ENCODE peak calls at places on chromosomes 7 and 10, in four cellular contexts. One of them, this sample, is unnamed.

GRCh38 chr10:119734396-119735332 is 8.8 kb downstream of the INPP5F start:
- DNase-seq in choroid plexus epithelial cell: peak; percentile 69
- DNase-seq in HFF-Myc: no peak
- DNase-seq in mucosa of descending colon: no peak
- DNase-seq in this sample: no peak

GRCh38 chr7:137757146-137757925 is 89.4 kb downstream of the DGKI start:
- DNase-seq in mucosa of descending colon: no peak
- DNase-seq in HFF-Myc: no peak
- DNase-seq in choroid plexus epithelial cell: peak; percentile 14
- DNase-seq in this sample: no peak

GRCh38 chr10:86349474-86349873 is 17.1 kb downstream of the GRID1 start:
- DNase-seq in choroid plexus epithelial cell: peak; percentile 26
- DNase-seq in mucosa of descending colon: peak; percentile 22
- DNase-seq in HFF-Myc: peak; percentile 3
- DNase-seq in this sample: no peak

GRCh38 chr10:77293785-77294184 is 343.8 kb downstream of the KCNMA1 start:
- DNase-seq in mucosa of descending colon: no peak
- DNase-seq in choroid plexus epithelial cell: no peak
- DNase-seq in HFF-Myc: no peak
- DNase-seq in this sample: no peak

GRCh38 chr10:12181065-12181775 is 14.5 kb downstream of the NUDT5 start:
- DNase-seq in HFF-Myc: no peak
- DNase-seq in choroid plexus epithelial cell: peak; percentile 66
- DNase-seq in mucosa of descending colon: peak; percentile 78
- DNase-seq in this sample: no peak

GRCh38 chr7:46212425-46213153 is 291.5 kb upstream of the IGFBP3 start:
- DNase-seq in choroid plexus epithelial cell: no peak
- DNase-seq in HFF-Myc: no peak
- DNase-seq in mucosa of descending colon: no peak
- DNase-seq in this sample: no peak

GRCh38 chr7:102432476-102433318 is 678 bp upstream of the ORAI2 start:
- DNase-seq in mucosa of descending colon: no peak
- DNase-seq in choroid plexus epithelial cell: no peak
- DNase-seq in HFF-Myc: no peak
- DNase-seq in this sample: no peak

GRCh38 chr10:3698312-3698711 is 86.7 kb downstream of the KLF6 start:
- DNase-seq in choroid plexus epithelial cell: no peak
- DNase-seq in HFF-Myc: no peak
- DNase-seq in mucosa of descending colon: no peak
- DNase-seq in this sample: no peak

GRCh38 chr7:30584970-30585369 is 9.7 kb upstream of the GARS1 start:
- DNase-seq in choroid plexus epithelial cell: no peak
- DNase-seq in mucosa of descending colon: no peak
- DNase-seq in HFF-Myc: no peak
- DNase-seq in this sample: no peak

GRCh38 chr10:133457100-133457841 is 3.5 kb downstream of the SCART1 start:
- DNase-seq in HFF-Myc: no peak
- DNase-seq in choroid plexus epithelial cell: no peak
- DNase-seq in mucosa of descending colon: no peak
- DNase-seq in this sample: peak; percentile 64

GRCh38 chr10:22655312-22655973 is 58.9 kb downstream of the PIP4K2A start:
- DNase-seq in HFF-Myc: peak; percentile 77
- DNase-seq in choroid plexus epithelial cell: peak; percentile 93
- DNase-seq in mucosa of descending colon: no peak
- DNase-seq in this sample: no peak
- TF ChIP-seq CTCF in HFF-Myc: peak; percentile 26
- TF ChIP-seq CTCF in choroid plexus epithelial cell: peak; percentile 48
- TF ChIP-seq CTCF in mucosa of descending colon: no peak
- TF ChIP-seq CTCF in this sample: no peak

GRCh38 chr10:84783386-84783785 is 455.0 kb downstream of the CCSER2 start:
- DNase-seq in HFF-Myc: no peak
- DNase-seq in mucosa of descending colon: no peak
- DNase-seq in choroid plexus epithelial cell: peak; percentile 76
- DNase-seq in this sample: no peak
- TF ChIP-seq CTCF in HFF-Myc: peak; percentile 18
- TF ChIP-seq CTCF in mucosa of descending colon: no peak
- TF ChIP-seq CTCF in choroid plexus epithelial cell: peak; percentile 90
- TF ChIP-seq CTCF in this sample: peak; percentile 84

GRCh38 chr10:124388476-124388822 is 30.3 kb downstream of the OAT start:
- DNase-seq in choroid plexus epithelial cell: no peak
- DNase-seq in mucosa of descending colon: no peak
- DNase-seq in HFF-Myc: no peak
- DNase-seq in this sample: no peak

GRCh38 chr10:124386186-124387077 is 32.3 kb downstream of the OAT start:
- DNase-seq in choroid plexus epithelial cell: no peak
- DNase-seq in mucosa of descending colon: no peak
- DNase-seq in HFF-Myc: no peak
- DNase-seq in this sample: no peak

GRCh38 chr10:124388823-124389612 is 29.7 kb downstream of the OAT start:
- DNase-seq in mucosa of descending colon: peak; percentile 92
- DNase-seq in choroid plexus epithelial cell: peak; percentile 84
- DNase-seq in HFF-Myc: peak; percentile 26
- DNase-seq in this sample: peak; percentile 97

GRCh38 chr10:124385627-124386185 is 33.0 kb downstream of the OAT start:
- DNase-seq in HFF-Myc: no peak
- DNase-seq in mucosa of descending colon: no peak
- DNase-seq in choroid plexus epithelial cell: no peak
- DNase-seq in this sample: no peak

GRCh38 chr10:124387078-124387874 is 31.4 kb downstream of the OAT start:
- DNase-seq in choroid plexus epithelial cell: no peak
- DNase-seq in HFF-Myc: no peak
- DNase-seq in mucosa of descending colon: no peak
- DNase-seq in this sample: no peak
- TF ChIP-seq CTCF in choroid plexus epithelial cell: peak; percentile 24
- TF ChIP-seq CTCF in HFF-Myc: peak; percentile 12
- TF ChIP-seq CTCF in mucosa of descending colon: no peak
- TF ChIP-seq CTCF in this sample: no peak

DNA sequence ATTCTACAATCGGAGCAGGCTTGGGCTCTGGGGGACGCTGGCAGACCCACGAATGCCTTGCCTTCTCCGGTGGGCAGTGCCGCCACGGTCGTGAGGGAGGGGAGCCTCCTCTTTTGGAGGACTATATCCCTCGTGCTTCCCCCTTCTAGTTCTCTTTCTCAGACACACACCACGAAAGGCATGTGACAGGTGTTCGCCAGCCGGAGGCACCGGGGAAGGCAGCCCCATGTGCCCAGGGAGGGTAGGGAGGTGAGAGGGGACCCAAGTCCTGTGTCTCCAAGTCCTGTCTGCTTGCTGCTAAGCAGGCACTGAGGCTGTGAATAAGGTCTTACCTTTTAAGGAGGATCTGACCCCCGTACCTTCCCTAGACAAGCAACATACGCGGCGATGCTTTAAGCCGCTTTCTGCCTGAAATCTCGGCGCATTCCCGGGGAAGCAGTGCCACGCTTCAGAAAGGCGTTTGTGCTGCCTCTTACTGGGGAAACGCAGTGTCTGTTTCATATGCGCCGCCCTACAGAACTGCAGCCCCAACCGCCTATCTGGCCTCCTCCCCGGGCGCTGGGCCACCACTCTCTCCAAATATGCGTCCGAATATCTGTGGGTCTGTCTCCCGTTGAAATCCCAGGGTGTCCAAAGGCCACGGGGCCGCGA is 809 bp downstream of the PLXNA4 start:
- DNase-seq in mucosa of descending colon: no peak
- DNase-seq in HFF-Myc: no peak
- DNase-seq in choroid plexus epithelial cell: peak; percentile 48
- DNase-seq in this sample: no peak
- TF ChIP-seq CTCF in mucosa of descending colon: no peak
- TF ChIP-seq CTCF in HFF-Myc: no peak
- TF ChIP-seq CTCF in choroid plexus epithelial cell: peak; percentile 21
- TF ChIP-seq CTCF in this sample: peak; percentile 26

DNA sequence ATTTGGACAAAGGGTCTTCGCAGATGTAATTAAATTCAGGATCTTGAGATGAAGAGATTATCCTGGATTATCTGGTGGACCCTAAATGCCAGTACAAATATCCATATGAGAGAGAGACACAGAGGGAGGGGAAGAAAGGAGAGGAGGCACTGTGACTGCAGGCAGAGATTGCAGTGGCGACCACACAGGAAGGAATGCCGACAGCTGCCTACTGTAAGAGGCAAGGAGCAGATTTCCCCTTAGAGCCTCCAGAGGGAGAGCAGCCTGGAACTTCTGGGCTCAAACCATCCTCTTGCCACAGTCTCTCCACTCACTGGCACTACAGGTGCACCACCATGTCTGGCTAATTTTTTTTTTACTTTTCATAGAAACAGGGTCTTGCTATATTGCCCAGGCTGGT is 152.3 kb downstream of the SDK1 start:
- DNase-seq in choroid plexus epithelial cell: no peak
- DNase-seq in mucosa of descending colon: no peak
- DNase-seq in HFF-Myc: no peak
- DNase-seq in this sample: no peak
- TF ChIP-seq CTCF in choroid plexus epithelial cell: no peak
- TF ChIP-seq CTCF in mucosa of descending colon: no peak
- TF ChIP-seq CTCF in HFF-Myc: no peak
- TF ChIP-seq CTCF in this sample: no peak